ENCODE peak calls at places on chromosomes 11 and 22, in ten cellular contexts. Y is Panc1, R is GM23338, W is stomach, F is breast epithelium, S is sigmoid colon, H is H1, N is SK-N-SH, M is endothelial cell of umbilical vein, X is HCT116. B is an unnamed sample.
A peak's percentile ranks its signal among the peaks of the same experiment; 100 is the strongest.

GRCh38 chr11:118768715-118769114 is 22.2 kb downstream of the DDX6 start:
- DNase-seq in Y (no peak), R (no peak), W (no peak), F (no peak), S (no peak), H (no peak), N (no peak), M (no peak), X (no peak), B (no peak)

GRCh38 chr11:102914238-102915043 is 39.7 kb upstream of the MMP12 start:
- DNase-seq in Y (peak; percentile 24), R (peak; percentile 81), W (no peak), F (no peak), S (peak; percentile 66), H (peak; percentile 19), N (peak; percentile 11), M (peak; percentile 53), X (peak; percentile 37), B (no peak)

GRCh38 chr11:61787928-61788491 is 4.4 kb downstream of the TMEM258 start:
- DNase-seq in Y (no peak), R (peak; percentile 90), W (peak; percentile 72), F (no peak), S (no peak), H (no peak), N (peak; percentile 74), M (peak; percentile 43), X (peak; percentile 48), B (no peak)

GRCh38 chr11:63917685-63918523 is 940 bp upstream of the RCOR2 start:
- DNase-seq in Y (no peak), R (peak; percentile 94), W (peak; percentile 74), F (no peak), S (peak; percentile 82), H (no peak), N (peak; percentile 92), M (no peak), X (peak; percentile 68), B (no peak)

GRCh38 chr11:43738600-43739409 is 58.3 kb downstream of the HSD17B12 start:
- DNase-seq in Y (no peak), R (peak; percentile 38), W (no peak), F (no peak), S (no peak), H (no peak), N (no peak), M (no peak), X (peak; percentile 2), B (no peak)

GRCh38 chr11:96036863-96037262 is 113.0 kb upstream of the MTMR2 start:
- DNase-seq in Y (no peak), R (no peak), W (no peak), F (no peak), S (no peak), H (no peak), N (no peak), M (no peak), X (no peak), B (no peak)

GRCh38 chr11:130527648-130528300 is 79.3 kb downstream of the ADAMTS15 start:
- DNase-seq in Y (no peak), R (no peak), W (no peak), F (no peak), S (no peak), H (no peak), N (no peak), M (peak; percentile 55), X (no peak), B (no peak)

GRCh38 chr22:38612217-38613006 is 42.4 kb upstream of the DMC1 start:
- DNase-seq in Y (no peak), R (no peak), W (no peak), F (no peak), S (no peak), H (no peak), N (no peak), M (no peak), X (no peak), B (no peak)

GRCh38 chr22:50015451-50016307 is 3.1 kb upstream of the IL17REL start:
- DNase-seq in Y (no peak), R (no peak), W (no peak), F (no peak), S (peak; percentile 57), H (no peak), N (peak; percentile 41), M (no peak), X (no peak), B (no peak)

GRCh38 chr22:29152381-29153138 is 53.1 kb upstream of the EMID1 start:
- DNase-seq in Y (no peak), R (peak; percentile 57), W (peak; percentile 25), F (no peak), S (peak; percentile 69), H (no peak), N (no peak), M (no peak), X (no peak), B (no peak)

GRCh38 chr22:48973694-48974041 is 854.0 kb downstream of the BRD1 start:
- DNase-seq in Y (no peak), R (no peak), W (no peak), F (no peak), S (no peak), H (no peak), N (no peak), M (no peak), X (no peak), B (peak; percentile 79)

GRCh38 chr22:17281026-17281809 is 62.0 kb upstream of the ADA2 start:
- DNase-seq in Y (no peak), R (no peak), W (no peak), F (no peak), S (peak; percentile 30), H (no peak), N (no peak), M (no peak), X (no peak), B (no peak)

GRCh38 chr11:5737091-5737490 is 843 bp downstream of the OR56B1 start:
- DNase-seq in Y (no peak), R (no peak), W (no peak), F (no peak), S (no peak), H (no peak), N (no peak), M (no peak), X (no peak), B (no peak)

GRCh38 chr11:81246937-81247336 is 1486.7 kb downstream of the FAM181B start:
- DNase-seq in Y (no peak), R (no peak), W (no peak), F (no peak), S (no peak), H (no peak), N (no peak), M (no peak), X (no peak), B (no peak)

GRCh38 chr11:123188508-123189165 is 6.4 kb downstream of the CLMP start:
- DNase-seq in Y (no peak), R (no peak), W (no peak), F (no peak), S (no peak), H (no peak), N (no peak), M (peak; percentile 73), X (no peak), B (no peak)

GRCh38 chr11:69899957-69900821 is 81.0 kb upstream of the FGF3 start:
- DNase-seq in Y (no peak), R (no peak), W (peak; percentile 49), F (no peak), S (no peak), H (no peak), N (no peak), M (peak; percentile 67), X (no peak), B (no peak)
- TF ChIP-seq POLR2AphosphoS5 in Y (no peak), R (no peak), W (no peak), F (no peak), S (no peak), H (no peak), N (no peak), M (no peak), X (no peak), B (no peak)

DNA sequence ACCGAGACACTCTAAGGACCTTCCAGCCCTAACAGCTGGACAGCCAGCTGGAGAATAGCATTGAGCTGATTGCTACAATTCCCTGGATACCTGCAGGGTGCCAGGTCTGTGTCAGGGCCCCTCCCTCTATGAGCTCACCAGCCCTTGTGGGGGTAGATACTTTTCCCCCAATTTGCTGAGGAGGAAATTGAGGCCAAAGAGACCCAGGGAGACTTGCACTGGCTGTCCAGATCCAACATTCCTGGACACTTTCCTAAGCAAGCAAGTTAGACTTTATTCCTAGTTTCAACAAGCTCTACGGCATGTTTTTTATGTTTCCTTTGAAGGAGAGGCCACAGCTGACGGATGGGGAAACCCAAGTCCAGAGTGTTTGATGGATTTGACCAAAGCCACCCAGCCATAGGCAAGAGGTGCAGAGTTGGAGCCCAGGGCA is 286.4 kb downstream of the MN1 start:
- DNase-seq in Y (no peak), R (no peak), W (no peak), F (no peak), S (peak; percentile 83), H (no peak), N (no peak), M (no peak), X (no peak), B (no peak)
- H3K4me3 ChIP-seq in Y (no peak overlapping the region), R (no peak overlapping the region), W (no peak overlapping the region), F (no peak overlapping the region), S (no peak overlapping the region), H (no peak overlapping the region), N (no peak overlapping the region), M (no peak overlapping the region), X (no peak overlapping the region), B (no peak overlapping the region)

GRCh38 chr11:121655481-121656332 is 202.9 kb upstream of the SORL1-AS1 start:
- DNase-seq in Y (peak; percentile 73), R (peak; percentile 91), W (peak; percentile 82), F (peak; percentile 89), S (peak; percentile 95), H (peak; percentile 50), N (peak; percentile 91), M (peak; percentile 87), X (peak; percentile 60), B (no peak)
- TF ChIP-seq POLR2AphosphoS5 in Y (no peak), R (no peak), W (no peak), F (peak; percentile 84), S (peak; percentile 78), H (no peak), N (peak; percentile 82), M (no peak), X (no peak), B (peak; percentile 89)

GRCh38 chr11:77127969-77128691 is at the start of gene MYO7A:
- DNase-seq in Y (no peak), R (peak; percentile 64), W (peak; percentile 56), F (no peak), S (no peak), H (no peak), N (peak; percentile 93), M (peak; percentile 26), X (no peak), B (no peak)

GRCh38 chr11:77129069-77129840 is 1.2 kb downstream of the MYO7A start:
- DNase-seq in Y (no peak), R (no peak), W (no peak), F (no peak), S (no peak), H (no peak), N (no peak), M (no peak), X (no peak), B (no peak)

GRCh38 chr11:77126861-77127673 is 979 bp upstream of the MYO7A start:
- DNase-seq in Y (no peak), R (peak; percentile 67), W (peak; percentile 60), F (no peak), S (no peak), H (no peak), N (peak; percentile 89), M (peak; percentile 57), X (no peak), B (no peak)

GRCh38 chr11:77126156-77126775 is 1.8 kb upstream of the MYO7A start:
- DNase-seq in Y (no peak), R (peak; percentile 29), W (no peak), F (no peak), S (no peak), H (no peak), N (no peak), M (no peak), X (no peak), B (no peak)

GRCh38 chr11:77127674-77127968 is 425 bp upstream of the MYO7A start:
- DNase-seq in Y (no peak), R (peak; percentile 56), W (no peak), F (no peak), S (no peak), H (no peak), N (no peak), M (no peak), X (no peak), B (no peak)
- H3K4me3 ChIP-seq in Y (peak overlapping the region; percentile 41), R (peak overlapping the region; percentile 71), W (peak overlapping the region; percentile 37), F (peak overlapping the region; percentile 48), S (peak overlapping the region; percentile 43), H (peak overlapping the region; percentile 33), N (peak overlapping the region; percentile 74), M (peak overlapping the region; percentile 24), X (peak overlapping the region; percentile 43), B (peak overlapping the region; percentile 47)